ENCODE peak calls at places on chromosomes 16 and 17, in nine cellular contexts. One of them, this sample, is unnamed.

GRCh38 chr16:10202650-10203049 is 20.4 kb upstream of the GRIN2A start:
- DNase-seq in AG04449: no peak
- DNase-seq in EH: no peak
- DNase-seq in cardiac muscle cell: no peak
- DNase-seq in activated naive CD4-positive, alpha-beta T cell treated with Interleukin-2 at 50 U/mL for 16 hours: no peak
- DNase-seq in KBM-7: peak
- DNase-seq in activated naive CD8-positive, alpha-beta T cell treated with anti-CD3 and anti-CD28 coated beads, Interleukin-2, amount 50 U/mL, for 24 hours: no peak
- DNase-seq in astrocyte: no peak
- DNase-seq in neural progenitor cell: no peak
- DNase-seq in this sample: no peak

GRCh38 chr16:80824623-80825364 is 20.4 kb upstream of the CDYL2 start:
- DNase-seq in neural progenitor cell: peak
- DNase-seq in KBM-7: peak
- DNase-seq in activated naive CD8-positive, alpha-beta T cell treated with anti-CD3 and anti-CD28 coated beads, Interleukin-2, amount 50 U/mL, for 24 hours: peak
- DNase-seq in AG04449: no peak
- DNase-seq in astrocyte: peak
- DNase-seq in cardiac muscle cell: peak
- DNase-seq in EH: peak
- DNase-seq in activated naive CD4-positive, alpha-beta T cell treated with Interleukin-2 at 50 U/mL for 16 hours: peak
- DNase-seq in this sample: peak

GRCh38 chr16:69890114-69890890 is 60.8 kb upstream of the CLEC18A start:
- DNase-seq in activated naive CD8-positive, alpha-beta T cell treated with anti-CD3 and anti-CD28 coated beads, Interleukin-2, amount 50 U/mL, for 24 hours: no peak
- DNase-seq in activated naive CD4-positive, alpha-beta T cell treated with Interleukin-2 at 50 U/mL for 16 hours: no peak
- DNase-seq in cardiac muscle cell: peak
- DNase-seq in AG04449: no peak
- DNase-seq in neural progenitor cell: peak
- DNase-seq in EH: peak
- DNase-seq in KBM-7: no peak
- DNase-seq in astrocyte: peak
- DNase-seq in this sample: peak

GRCh38 chr17:80113033-80113484 is 11.7 kb downstream of the GAA start:
- DNase-seq in astrocyte: no peak
- DNase-seq in cardiac muscle cell: no peak
- DNase-seq in neural progenitor cell: no peak
- DNase-seq in KBM-7: no peak
- DNase-seq in EH: no peak
- DNase-seq in activated naive CD8-positive, alpha-beta T cell treated with anti-CD3 and anti-CD28 coated beads, Interleukin-2, amount 50 U/mL, for 24 hours: no peak
- DNase-seq in AG04449: no peak
- DNase-seq in activated naive CD4-positive, alpha-beta T cell treated with Interleukin-2 at 50 U/mL for 16 hours: no peak
- DNase-seq in this sample: no peak

GRCh38 chr17:55266958-55267688 is 2.4 kb downstream of the HLF start:
- DNase-seq in KBM-7: no peak
- DNase-seq in EH: no peak
- DNase-seq in AG04449: no peak
- DNase-seq in astrocyte: no peak
- DNase-seq in cardiac muscle cell: no peak
- DNase-seq in neural progenitor cell: no peak
- DNase-seq in activated naive CD8-positive, alpha-beta T cell treated with anti-CD3 and anti-CD28 coated beads, Interleukin-2, amount 50 U/mL, for 24 hours: no peak
- DNase-seq in activated naive CD4-positive, alpha-beta T cell treated with Interleukin-2 at 50 U/mL for 16 hours: no peak
- DNase-seq in this sample: no peak

GRCh38 chr16:68270353-68270752 is 6.0 kb downstream of the SLC7A6 start:
- DNase-seq in EH: no peak
- DNase-seq in cardiac muscle cell: no peak
- DNase-seq in AG04449: no peak
- DNase-seq in KBM-7: no peak
- DNase-seq in astrocyte: no peak
- DNase-seq in activated naive CD8-positive, alpha-beta T cell treated with anti-CD3 and anti-CD28 coated beads, Interleukin-2, amount 50 U/mL, for 24 hours: no peak
- DNase-seq in neural progenitor cell: no peak
- DNase-seq in activated naive CD4-positive, alpha-beta T cell treated with Interleukin-2 at 50 U/mL for 16 hours: no peak
- DNase-seq in this sample: no peak

GRCh38 chr17:4938670-4939553 is 934 bp downstream of the SLC25A11 start:
- DNase-seq in cardiac muscle cell: no peak
- DNase-seq in neural progenitor cell: no peak
- DNase-seq in astrocyte: no peak
- DNase-seq in activated naive CD4-positive, alpha-beta T cell treated with Interleukin-2 at 50 U/mL for 16 hours: no peak
- DNase-seq in EH: peak
- DNase-seq in activated naive CD8-positive, alpha-beta T cell treated with anti-CD3 and anti-CD28 coated beads, Interleukin-2, amount 50 U/mL, for 24 hours: no peak
- DNase-seq in AG04449: no peak
- DNase-seq in KBM-7: no peak
- DNase-seq in this sample: no peak

GRCh38 chr16:70151391-70151790 is 22.2 kb upstream of the CLEC18C start:
- DNase-seq in cardiac muscle cell: no peak
- DNase-seq in activated naive CD8-positive, alpha-beta T cell treated with anti-CD3 and anti-CD28 coated beads, Interleukin-2, amount 50 U/mL, for 24 hours: no peak
- DNase-seq in KBM-7: no peak
- DNase-seq in neural progenitor cell: no peak
- DNase-seq in EH: no peak
- DNase-seq in activated naive CD4-positive, alpha-beta T cell treated with Interleukin-2 at 50 U/mL for 16 hours: no peak
- DNase-seq in astrocyte: no peak
- DNase-seq in AG04449: no peak
- DNase-seq in this sample: no peak

GRCh38 chr17:75876938-75877751 is 1.2 kb downstream of the TRIM47 start:
- DNase-seq in astrocyte: peak
- DNase-seq in activated naive CD8-positive, alpha-beta T cell treated with anti-CD3 and anti-CD28 coated beads, Interleukin-2, amount 50 U/mL, for 24 hours: peak
- DNase-seq in AG04449: peak
- DNase-seq in activated naive CD4-positive, alpha-beta T cell treated with Interleukin-2 at 50 U/mL for 16 hours: peak
- DNase-seq in EH: peak
- DNase-seq in KBM-7: no peak
- DNase-seq in cardiac muscle cell: peak
- DNase-seq in neural progenitor cell: peak
- DNase-seq in this sample: peak

GRCh38 chr16:67326472-67327309 is at the start of the genes KCTD19 and LRRC36:
- DNase-seq in AG04449: no peak
- DNase-seq in activated naive CD4-positive, alpha-beta T cell treated with Interleukin-2 at 50 U/mL for 16 hours: peak
- DNase-seq in KBM-7: peak
- DNase-seq in activated naive CD8-positive, alpha-beta T cell treated with anti-CD3 and anti-CD28 coated beads, Interleukin-2, amount 50 U/mL, for 24 hours: peak
- DNase-seq in cardiac muscle cell: peak
- DNase-seq in astrocyte: no peak
- DNase-seq in neural progenitor cell: peak
- DNase-seq in EH: peak
- DNase-seq in this sample: peak

GRCh38 chr16:66427036-66427446 is at the start of gene BEAN1:
- DNase-seq in EH: peak
- DNase-seq in neural progenitor cell: peak
- DNase-seq in astrocyte: no peak
- DNase-seq in activated naive CD8-positive, alpha-beta T cell treated with anti-CD3 and anti-CD28 coated beads, Interleukin-2, amount 50 U/mL, for 24 hours: no peak
- DNase-seq in KBM-7: no peak
- DNase-seq in cardiac muscle cell: peak
- DNase-seq in activated naive CD4-positive, alpha-beta T cell treated with Interleukin-2 at 50 U/mL for 16 hours: peak
- DNase-seq in AG04449: no peak
- DNase-seq in this sample: peak

GRCh38 chr16:25126820-25127232 is 15.3 kb downstream of the LCMT1 start:
- DNase-seq in KBM-7: peak
- DNase-seq in EH: peak
- DNase-seq in cardiac muscle cell: peak
- DNase-seq in astrocyte: peak
- DNase-seq in AG04449: peak
- DNase-seq in activated naive CD4-positive, alpha-beta T cell treated with Interleukin-2 at 50 U/mL for 16 hours: peak
- DNase-seq in activated naive CD8-positive, alpha-beta T cell treated with anti-CD3 and anti-CD28 coated beads, Interleukin-2, amount 50 U/mL, for 24 hours: peak
- DNase-seq in neural progenitor cell: no peak
- DNase-seq in this sample: peak

GRCh38 chr17:13518271-13519000 is 83.3 kb downstream of the HS3ST3A1 start:
- DNase-seq in neural progenitor cell: no peak
- DNase-seq in activated naive CD4-positive, alpha-beta T cell treated with Interleukin-2 at 50 U/mL for 16 hours: no peak
- DNase-seq in KBM-7: no peak
- DNase-seq in activated naive CD8-positive, alpha-beta T cell treated with anti-CD3 and anti-CD28 coated beads, Interleukin-2, amount 50 U/mL, for 24 hours: no peak
- DNase-seq in astrocyte: peak
- DNase-seq in cardiac muscle cell: no peak
- DNase-seq in EH: peak
- DNase-seq in AG04449: no peak
- DNase-seq in this sample: peak

GRCh38 chr16:49700222-49700927 is 155.5 kb downstream of the ZNF423 start:
- DNase-seq in activated naive CD8-positive, alpha-beta T cell treated with anti-CD3 and anti-CD28 coated beads, Interleukin-2, amount 50 U/mL, for 24 hours: no peak
- DNase-seq in neural progenitor cell: peak
- DNase-seq in KBM-7: no peak
- DNase-seq in cardiac muscle cell: no peak
- DNase-seq in EH: no peak
- DNase-seq in astrocyte: peak
- DNase-seq in AG04449: no peak
- DNase-seq in activated naive CD4-positive, alpha-beta T cell treated with Interleukin-2 at 50 U/mL for 16 hours: no peak
- DNase-seq in this sample: peak

GRCh38 chr16:88974080-88974479 is 2.9 kb downstream of the CBFA2T3 start:
- DNase-seq in neural progenitor cell: no peak
- DNase-seq in astrocyte: no peak
- DNase-seq in EH: no peak
- DNase-seq in AG04449: no peak
- DNase-seq in KBM-7: no peak
- DNase-seq in activated naive CD4-positive, alpha-beta T cell treated with Interleukin-2 at 50 U/mL for 16 hours: no peak
- DNase-seq in activated naive CD8-positive, alpha-beta T cell treated with anti-CD3 and anti-CD28 coated beads, Interleukin-2, amount 50 U/mL, for 24 hours: no peak
- DNase-seq in cardiac muscle cell: no peak
- DNase-seq in this sample: no peak

GRCh38 chr16:27840311-27841060 is 223.0 kb downstream of the GSG1L start:
- DNase-seq in cardiac muscle cell: no peak
- DNase-seq in neural progenitor cell: no peak
- DNase-seq in EH: no peak
- DNase-seq in activated naive CD4-positive, alpha-beta T cell treated with Interleukin-2 at 50 U/mL for 16 hours: no peak
- DNase-seq in activated naive CD8-positive, alpha-beta T cell treated with anti-CD3 and anti-CD28 coated beads, Interleukin-2, amount 50 U/mL, for 24 hours: no peak
- DNase-seq in AG04449: no peak
- DNase-seq in KBM-7: no peak
- DNase-seq in astrocyte: no peak
- DNase-seq in this sample: no peak

This sample was measured in fibroblast of lung.